ENCODE peak calls at places on chromosomes 13 and 19, in eight cellular contexts. A is CD8-positive, alpha-beta T cell; C is mucosa of descending colon; L is body of pancreas; X is pancreas; F is fibroblast of mammary gland; B is fibroblast of pulmonary artery; W is coronary artery. M is an unnamed sample.

GRCh38 chr19:56837492-56837891 is 3.0 kb downstream of the PEG3 start:
- DNase-seq in A (no peak), C (peak), L (peak), X (peak), F (peak), B (peak), W (peak), M (no peak)

GRCh38 chr19:33291623-33292534 is 10.5 kb downstream of the CEBPA start:
- DNase-seq in A (no peak), C (peak), L (no peak), X (no peak), F (no peak), B (no peak), W (no peak), M (no peak)

GRCh38 chr13:109873351-109874123 is 87.2 kb upstream of the IRS2 start:
- DNase-seq in A (no peak), C (no peak), L (no peak), X (no peak), F (no peak), B (no peak), W (no peak), M (no peak)

GRCh38 chr13:113458218-113459065 is 5.2 kb upstream of the ADPRHL1 start:
- DNase-seq in A (no peak), C (no peak), L (no peak), X (no peak), F (peak), B (peak), W (no peak), M (no peak)

GRCh38 chr19:55384576-55385235 is 614 bp upstream of the TMEM238 start:
- DNase-seq in A (no peak), C (peak), L (peak), X (peak), F (no peak), B (no peak), W (no peak), M (no peak)

GRCh38 chr13:98476538-98476966 is 100.4 kb downstream of the STK24 start:
- DNase-seq in A (peak), C (peak), L (peak), X (peak), F (peak), B (peak), W (no peak), M (peak)

GRCh38 chr13:73465629-73465974 is 406.8 kb downstream of the KLF5 start:
- DNase-seq in A (no peak), C (no peak), L (no peak), X (no peak), F (peak), B (peak), W (no peak), M (peak)

GRCh38 chr19:8302357-8302691 is 5.8 kb downstream of the CD320 start:
- DNase-seq in A (no peak), C (peak), L (peak), X (peak), F (no peak), B (no peak), W (no peak), M (peak)

GRCh38 chr13:48567521-48568331 is 34.8 kb upstream of the RCBTB2 start:
- DNase-seq in A (no peak), C (no peak), L (peak), X (no peak), F (peak), B (peak), W (no peak), M (peak)

GRCh38 chr13:32446778-32447465 is 19.0 kb upstream of the N4BP2L1 start:
- DNase-seq in A (no peak), C (no peak), L (no peak), X (no peak), F (no peak), B (no peak), W (no peak), M (no peak)

GRCh38 chr13:98466634-98467236 is 110.2 kb downstream of the STK24 start:
- DNase-seq in A (no peak), C (no peak), L (no peak), X (no peak), F (peak), B (peak), W (no peak), M (no peak)

DNA sequence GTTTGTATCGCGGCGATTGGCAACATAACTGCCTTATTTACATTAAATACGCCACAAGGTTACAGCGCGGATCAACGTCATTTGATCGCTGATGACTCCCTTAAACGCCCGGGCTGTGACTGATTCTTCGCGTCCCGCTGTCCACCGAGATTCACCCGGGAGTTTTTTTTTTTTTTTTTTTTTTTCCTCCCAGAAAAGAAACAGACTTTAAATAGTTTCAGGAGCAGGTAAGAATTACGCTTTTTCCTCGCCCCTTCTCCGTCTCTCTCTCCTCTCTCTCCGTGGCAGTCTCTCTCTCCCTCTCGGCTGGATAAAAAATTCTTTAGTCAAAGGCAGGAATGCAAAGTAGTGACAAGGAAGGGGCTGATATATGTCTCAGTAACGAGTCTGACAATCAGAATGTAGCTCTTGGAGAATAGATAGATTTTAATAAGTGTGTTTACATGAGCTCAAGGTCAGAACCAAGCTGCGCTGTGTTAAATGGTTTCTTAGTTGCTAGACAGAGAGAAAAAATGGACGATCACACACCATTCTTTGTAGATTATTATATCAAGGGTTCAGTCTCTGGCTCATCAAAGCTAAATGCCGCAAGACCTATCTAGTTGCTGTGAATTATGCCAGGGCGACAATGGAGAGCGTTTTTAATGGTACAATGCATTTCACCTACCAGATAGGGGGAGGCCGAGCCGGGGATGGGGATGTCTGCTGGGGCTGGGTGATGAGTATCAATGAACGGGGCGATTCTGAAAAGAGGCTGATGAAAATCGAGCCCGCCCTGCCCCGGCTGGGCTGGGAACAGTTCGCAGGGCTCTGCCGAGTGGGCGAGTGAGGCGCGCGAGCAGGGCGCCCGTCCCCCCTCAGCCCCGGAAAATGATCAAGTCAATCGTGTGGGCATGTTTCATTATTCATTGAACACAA is 147.2 kb upstream of the ZNF536 start:
- DNase-seq in A (no peak), C (no peak), L (no peak), X (no peak), F (no peak), B (no peak), W (no peak), M (no peak)
- H3K4me3 ChIP-seq in A (peak), C (no peak), L (no peak), X (no peak), F (no peak), B (no peak), W (peak), M (peak)

DNA sequence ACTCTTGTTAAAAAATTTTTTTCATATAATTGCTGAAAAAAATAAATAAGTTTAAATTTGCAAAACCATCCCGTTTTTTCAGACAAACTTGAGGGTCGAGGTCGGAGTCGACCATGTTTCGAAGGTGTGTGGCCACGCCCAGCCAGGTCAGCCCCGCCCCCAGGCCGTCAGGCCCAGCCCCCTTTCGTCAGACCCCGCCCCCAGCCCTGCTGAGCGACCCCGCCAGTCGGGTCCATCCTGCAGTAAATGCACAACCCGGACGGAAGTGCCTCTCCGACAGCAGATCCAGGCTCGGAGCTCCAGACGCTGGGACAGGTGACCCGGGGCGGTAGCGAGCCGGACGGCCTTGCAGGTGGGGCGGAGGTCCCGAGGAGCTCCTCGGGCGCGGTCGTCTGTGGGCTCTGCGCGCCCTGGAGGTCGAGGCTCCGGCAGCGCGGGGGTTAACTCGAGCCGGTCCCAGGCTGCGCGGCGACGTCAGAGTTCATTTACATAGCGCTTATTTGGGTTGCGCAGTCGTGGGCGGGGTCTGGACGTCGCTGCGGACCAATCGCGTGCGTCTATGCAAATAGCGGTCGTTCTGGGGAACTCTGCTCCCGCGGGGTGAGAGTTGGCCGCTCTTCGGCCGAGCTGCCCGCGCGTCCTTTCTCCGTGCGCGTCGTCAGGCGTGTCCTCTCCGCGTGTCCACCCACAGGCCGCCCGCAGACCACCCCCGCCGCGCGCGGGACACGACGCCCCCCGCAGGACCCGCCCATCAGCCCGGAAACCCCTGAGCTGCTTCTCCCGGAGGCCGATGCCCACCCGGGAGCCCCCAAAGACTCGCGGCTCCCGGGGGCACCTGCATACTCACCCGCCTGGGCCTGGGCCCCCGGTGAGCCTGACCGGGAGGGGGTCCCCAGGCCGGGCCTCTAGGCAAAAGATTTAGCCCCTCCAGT is at the start of gene OCEL1:
- DNase-seq in A (peak), C (peak), L (peak), X (peak), F (peak), B (peak), W (peak), M (peak)
- TF ChIP-seq CTCF in A (no peak), C (no peak), L (no peak), X (no peak), F (no peak), B (no peak), W (no peak), M (no peak)

DNA sequence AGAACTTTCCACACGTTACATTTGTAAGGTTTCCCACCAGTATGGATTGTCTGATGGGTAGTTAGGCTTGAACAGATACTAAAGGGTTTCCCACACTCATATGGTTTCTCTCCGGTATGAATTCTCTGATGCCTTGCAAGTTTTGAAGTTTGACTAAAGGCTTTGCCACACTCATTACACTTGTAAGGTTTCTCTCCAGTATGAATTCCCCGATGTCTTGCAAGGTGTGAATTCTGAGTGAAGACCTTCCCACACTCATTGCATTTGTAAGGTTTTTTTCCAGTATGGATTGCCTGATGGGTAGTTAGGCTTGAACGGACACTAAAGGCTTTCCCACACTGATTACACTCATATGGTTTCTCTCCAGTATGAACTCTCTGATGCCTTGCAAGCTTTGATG is 7.6 kb upstream of the ZNF415 start:
- DNase-seq in A (no peak), C (no peak), L (no peak), X (no peak), F (no peak), B (no peak), W (no peak), M (no peak)
- H3K4me3 ChIP-seq in A (no peak), C (no peak), L (no peak), X (no peak), F (no peak), B (no peak), W (no peak), M (no peak)

DNA sequence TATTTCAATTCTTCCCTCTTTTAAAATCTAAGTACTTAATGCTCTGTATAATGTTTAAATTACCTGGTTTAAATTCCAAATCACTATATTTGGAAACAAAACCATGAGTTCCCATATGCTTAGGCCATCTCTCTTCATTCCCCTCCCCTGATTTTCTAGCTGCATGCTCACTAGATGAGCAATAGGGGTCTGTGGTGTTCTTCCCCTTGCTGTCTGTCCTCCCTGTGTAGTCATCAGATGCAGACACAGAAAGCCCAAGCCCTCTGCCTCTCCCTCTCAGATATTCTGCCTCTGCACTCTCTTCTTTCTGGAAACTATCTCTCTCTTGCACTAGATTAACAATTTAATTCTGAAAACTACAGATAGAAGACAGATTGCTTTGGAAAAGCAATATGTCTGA is 1730.2 kb downstream of the OLFM4 start:
- DNase-seq in A (no peak), C (no peak), L (no peak), X (no peak), F (no peak), B (no peak), W (no peak), M (no peak)
- TF ChIP-seq CTCF in A (no peak), C (no peak), L (no peak), X (no peak), F (no peak), B (no peak), W (no peak), M (no peak)